ENCODE peak calls at places on chromosome 6, in ten cellular contexts. L is GM12878; S is IMR-90; T is breast epithelium; A is H9; F is aorta; Y is CD8-positive, alpha-beta T cell; W is GM23338; M is psoas muscle; B is sigmoid colon. P is an unnamed sample. For H3K4me1, the result is how much of the 10 kb centered on the place peaks cover.

GRCh38 chr6:87436435-87436834 is 28.7 kb downstream of the CFAP206 start:
- DNase-seq in L (peak), S (peak), T (no peak), A (peak), F (no peak), Y (peak), W (peak), M (no peak), B (no peak), P (peak)

GRCh38 chr6:44219053-44219814 is 2.5 kb downstream of the MYMX start:
- DNase-seq in L (no peak), S (peak), T (peak), A (peak), F (peak), Y (no peak), W (peak), M (peak), B (peak), P (peak)

GRCh38 chr6:95364016-95364604 is 213.2 kb upstream of the MANEA start:
- DNase-seq in L (no peak), S (peak), T (no peak), A (no peak), F (no peak), Y (no peak), W (peak), M (no peak), B (no peak), P (no peak)

GRCh38 chr6:41561931-41562632 is 15.9 kb downstream of the FOXP4 start:
- DNase-seq in L (no peak), S (no peak), T (no peak), A (no peak), F (no peak), Y (no peak), W (no peak), M (no peak), B (no peak), P (peak)

GRCh38 chr6:104957301-104958177 is 632 bp downstream of the LIN28B start:
- DNase-seq in L (no peak), S (no peak), T (no peak), A (peak), F (no peak), Y (no peak), W (peak), M (no peak), B (no peak), P (peak)

GRCh38 chr6:89526563-89526869 is 93.6 kb downstream of the ANKRD6 start:
- DNase-seq in L (no peak), S (no peak), T (no peak), A (no peak), F (no peak), Y (no peak), W (no peak), M (no peak), B (no peak), P (no peak)

GRCh38 chr6:112398686-112399085 is 51.6 kb downstream of the RFPL4B start:
- DNase-seq in L (no peak), S (no peak), T (no peak), A (peak), F (no peak), Y (no peak), W (no peak), M (no peak), B (no peak), P (no peak)

GRCh38 chr6:12962529-12962928 is 246.0 kb downstream of the PHACTR1 start:
- DNase-seq in L (no peak), S (no peak), T (no peak), A (no peak), F (no peak), Y (no peak), W (no peak), M (no peak), B (no peak), P (no peak)

GRCh38 chr6:165659945-165660862 is 2.8 kb downstream of the PDE10A start:
- DNase-seq in L (no peak), S (peak), T (no peak), A (no peak), F (no peak), Y (no peak), W (peak), M (peak), B (no peak), P (peak)

GRCh38 chr6:118744261-118744941 is 93.0 kb upstream of the CEP85L start:
- DNase-seq in L (no peak), S (peak), T (no peak), A (no peak), F (no peak), Y (no peak), W (no peak), M (peak), B (no peak), P (no peak)

GRCh38 chr6:46652232-46652602 is 401 bp downstream of the CYP39A1 start:
- DNase-seq in L (no peak), S (no peak), T (no peak), A (no peak), F (no peak), Y (no peak), W (peak), M (no peak), B (no peak), P (no peak)

GRCh38 chr6:166442131-166442530 is 59.4 kb upstream of the MPC1 start:
- DNase-seq in L (no peak), S (no peak), T (no peak), A (no peak), F (no peak), Y (no peak), W (no peak), M (no peak), B (no peak), P (no peak)

GRCh38 chr6:125063307-125063706 is 90.3 kb upstream of the TPD52L1 start:
- DNase-seq in L (no peak), S (no peak), T (no peak), A (no peak), F (no peak), Y (no peak), W (no peak), M (no peak), B (no peak), P (no peak)
- H3K4me1 ChIP-seq in L (under half), S (under half), T (under half), A (under half), F (under half), Y (under half), W (under half), M (under half), B (under half), P (under half)

DNA sequence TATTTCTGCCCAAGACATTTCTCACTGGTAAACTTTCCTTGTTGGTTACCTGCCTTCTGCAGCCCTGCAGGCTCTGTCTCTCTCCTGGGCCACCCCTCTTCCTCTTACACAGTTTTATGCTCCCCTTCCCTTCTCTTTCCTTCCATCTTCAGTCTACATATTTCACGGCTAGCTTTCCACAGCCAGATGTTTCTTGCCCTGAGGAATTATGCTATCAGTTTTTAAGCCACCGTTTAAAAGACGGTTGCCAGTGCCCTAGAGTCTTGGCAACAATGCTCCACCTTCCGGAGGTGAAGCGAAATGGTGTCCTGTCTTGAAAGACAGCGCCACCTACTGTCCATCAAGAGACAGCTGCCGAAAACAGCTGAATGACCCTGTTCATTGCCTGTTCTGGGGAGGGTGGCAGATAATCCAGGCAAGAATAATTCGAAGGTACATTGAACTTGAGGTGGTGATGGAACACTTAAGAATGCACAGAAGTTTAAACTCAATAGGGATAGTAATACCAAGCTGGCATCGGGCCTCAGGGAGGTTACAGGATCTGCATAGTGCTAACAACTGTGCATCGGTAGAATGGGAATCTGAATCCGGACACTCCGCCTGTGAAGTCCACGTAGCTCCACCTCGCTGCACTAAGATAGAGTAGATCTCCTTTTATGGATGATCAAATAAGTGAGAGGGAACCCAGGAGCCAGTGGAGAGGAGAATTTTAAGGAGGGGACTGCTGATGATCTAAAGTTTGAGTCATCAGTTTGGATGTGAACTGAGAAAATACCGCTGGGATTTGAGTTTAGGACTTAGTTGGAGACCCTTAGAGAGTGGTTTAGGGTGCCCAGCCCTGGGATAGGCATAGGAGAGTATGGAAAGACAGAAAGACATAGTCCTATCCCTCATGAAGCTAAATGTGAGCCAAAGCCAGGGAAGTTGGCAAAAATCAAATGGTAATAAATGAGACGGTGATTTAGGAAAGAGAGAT is 4.8 kb upstream of the TRIM40 start:
- DNase-seq in L (peak), S (peak), T (peak), A (peak), F (peak), Y (peak), W (peak), M (peak), B (peak), P (peak)
- H3K4me1 ChIP-seq in L (under half), S (under half), T (under half), A (under half), F (under half), Y (under half), W (under half), M (under half), B (under half), P (under half)

GRCh38 chr6:2165216-2165725 is 80.1 kb downstream of the GMDS start:
- DNase-seq in L (no peak), S (no peak), T (no peak), A (no peak), F (no peak), Y (no peak), W (no peak), M (no peak), B (no peak), P (no peak)

GRCh38 chr6:2162089-2162465 is 83.3 kb downstream of the GMDS start:
- DNase-seq in L (no peak), S (no peak), T (no peak), A (no peak), F (no peak), Y (no peak), W (no peak), M (no peak), B (no peak), P (no peak)

GRCh38 chr6:2168480-2168879 is 76.9 kb downstream of the GMDS start:
- DNase-seq in L (no peak), S (peak), T (no peak), A (no peak), F (no peak), Y (no peak), W (no peak), M (no peak), B (no peak), P (no peak)

GRCh38 chr6:2164481-2164880 is 80.9 kb downstream of the GMDS start:
- DNase-seq in L (no peak), S (no peak), T (no peak), A (no peak), F (no peak), Y (no peak), W (peak), M (no peak), B (no peak), P (no peak)

DNA sequence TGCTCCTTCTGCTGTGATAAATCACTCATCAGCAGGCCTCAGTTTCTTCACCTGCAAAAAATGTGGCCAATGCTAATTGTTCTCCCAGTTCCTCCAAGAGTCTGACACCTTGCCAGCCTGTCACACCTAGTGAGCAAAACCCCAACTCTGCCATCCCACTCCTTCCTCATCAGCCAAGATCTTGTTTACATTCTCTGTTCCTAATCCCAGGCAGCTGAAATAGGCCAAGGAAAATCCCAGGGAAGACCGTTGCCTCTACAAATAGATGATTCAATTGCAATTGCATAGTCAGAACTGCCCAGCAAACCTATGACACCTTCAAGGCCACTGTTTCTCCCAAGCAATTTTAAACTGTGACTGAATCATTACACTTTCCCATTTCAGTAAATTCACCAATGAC is 78.7 kb downstream of the GMDS start:
- DNase-seq in L (no peak), S (peak), T (no peak), A (no peak), F (no peak), Y (no peak), W (no peak), M (no peak), B (no peak), P (no peak)
- H3K4me1 ChIP-seq in L (under half), S (under half), T (under half), A (under half), F (under half), Y (under half), W (under half), M (under half), B (under half), P (under half)

GRCh38 chr6:36871686-36872085 is 2.9 kb downstream of the PPIL1 start:
- DNase-seq in L (no peak), S (no peak), T (no peak), A (no peak), F (no peak), Y (no peak), W (no peak), M (no peak), B (no peak), P (no peak)
- H3K4me1 ChIP-seq in L (under half), S (under half), T (under half), A (under half), F (under half), Y (under half), W (under half), M (under half), B (under half), P (under half)

GRCh38 chr6:84177253-84177652 is 50.2 kb downstream of the CEP162 start:
- DNase-seq in L (no peak), S (no peak), T (no peak), A (no peak), F (peak), Y (no peak), W (no peak), M (no peak), B (no peak), P (no peak)
- H3K4me1 ChIP-seq in L (under half), S (under half), T (under half), A (under half), F (under half), Y (under half), W (under half), M (under half), B (under half), P (under half)

GRCh38 chr6:81748946-81749345 is 3.5 kb downstream of the TENT5A start:
- DNase-seq in L (no peak), S (no peak), T (no peak), A (no peak), F (no peak), Y (no peak), W (no peak), M (no peak), B (no peak), P (no peak)
- H3K4me1 ChIP-seq in L (under half), S (under half), T (under half), A (under half), F (under half), Y (under half), W (under half), M (under half), B (under half), P (under half)

DNA sequence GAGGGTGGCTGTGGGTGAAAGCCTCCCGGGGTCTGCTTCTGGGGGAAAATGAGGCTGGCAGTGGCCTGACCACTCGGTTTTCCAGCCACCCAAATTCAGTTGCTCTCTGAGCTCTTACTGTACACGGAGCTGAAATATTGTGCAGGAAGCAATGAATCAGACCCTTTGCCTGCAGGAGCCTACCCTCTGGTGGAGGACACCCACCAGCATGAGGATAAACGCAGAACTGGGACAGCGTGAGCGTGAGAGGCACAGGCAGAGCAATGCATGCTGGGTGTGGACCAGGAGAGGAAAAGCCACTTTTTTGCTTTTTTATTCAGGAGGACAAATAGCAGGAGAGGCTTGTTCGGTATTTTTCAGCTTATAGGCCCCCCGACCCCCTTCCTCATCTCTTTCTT is 298.1 kb downstream of the QKI start:
- DNase-seq in L (no peak), S (no peak), T (no peak), A (no peak), F (no peak), Y (no peak), W (no peak), M (no peak), B (no peak), P (no peak)
- H3K4me1 ChIP-seq in L (half or more), S (under half), T (under half), A (under half), F (under half), Y (under half), W (under half), M (half or more), B (under half), P (under half)

DNA sequence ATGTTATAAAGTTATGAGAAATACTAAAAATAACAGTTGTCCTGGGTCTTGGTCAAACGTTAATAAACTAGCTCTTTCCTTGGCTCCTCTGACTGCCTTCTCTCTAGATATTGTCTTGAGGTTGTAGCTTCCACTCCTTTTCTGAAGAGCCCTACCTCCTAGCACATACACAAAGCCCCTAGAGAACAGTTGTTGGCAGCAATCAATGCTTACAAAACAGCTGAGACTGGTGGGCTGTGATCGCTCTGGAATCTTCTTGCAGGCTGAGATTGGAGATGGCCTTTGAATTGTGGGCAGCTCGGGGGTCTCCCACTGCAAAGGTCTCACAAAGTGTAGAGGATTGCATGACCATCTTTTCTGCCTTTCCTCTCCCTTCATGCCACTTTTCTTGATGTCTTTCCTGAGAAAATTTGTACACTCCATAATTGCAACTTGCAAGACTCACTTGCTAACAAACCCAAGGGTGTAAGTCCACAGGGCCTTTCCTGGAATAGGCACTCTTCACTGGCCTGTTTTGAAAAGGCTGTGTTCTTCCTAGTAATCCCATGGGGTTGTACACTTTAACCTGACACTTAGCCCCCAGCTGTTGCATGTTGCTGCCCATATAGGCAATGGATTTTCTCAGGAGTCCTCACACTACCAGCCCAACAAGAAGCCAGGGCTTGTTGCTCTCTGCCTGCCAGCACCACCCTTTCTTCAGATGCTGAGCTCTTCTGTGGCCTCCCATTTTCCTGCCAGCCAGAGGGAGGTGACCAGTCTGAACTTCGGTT is 99.9 kb downstream of the TCP11 start:
- DNase-seq in L (no peak), S (no peak), T (no peak), A (no peak), F (no peak), Y (no peak), W (no peak), M (no peak), B (peak), P (no peak)
- H3K4me1 ChIP-seq in L (under half), S (under half), T (under half), A (under half), F (under half), Y (under half), W (half or more), M (under half), B (under half), P (under half)

GRCh38 chr6:109449789-109450673 is 5.5 kb downstream of the MICAL1 start:
- DNase-seq in L (no peak), S (no peak), T (no peak), A (no peak), F (no peak), Y (peak), W (no peak), M (no peak), B (no peak), P (no peak)

GRCh38 chr6:109449064-109449788 is 6.3 kb downstream of the MICAL1 start:
- DNase-seq in L (no peak), S (no peak), T (no peak), A (no peak), F (no peak), Y (no peak), W (no peak), M (no peak), B (no peak), P (no peak)

GRCh38 chr6:109452181-109452580 is 3.4 kb downstream of the MICAL1 start:
- DNase-seq in L (no peak), S (no peak), T (no peak), A (no peak), F (no peak), Y (no peak), W (no peak), M (no peak), B (no peak), P (no peak)

GRCh38 chr6:109451376-109451775 is 4.2 kb downstream of the MICAL1 start:
- DNase-seq in L (no peak), S (no peak), T (no peak), A (no peak), F (no peak), Y (no peak), W (no peak), M (no peak), B (no peak), P (no peak)

GRCh38 chr6:109450801-109451200 is 4.8 kb downstream of the MICAL1 start:
- DNase-seq in L (no peak), S (no peak), T (no peak), A (no peak), F (no peak), Y (no peak), W (no peak), M (no peak), B (no peak), P (no peak)
- H3K4me1 ChIP-seq in L (under half), S (under half), T (under half), A (under half), F (under half), Y (under half), W (under half), M (under half), B (under half), P (under half)

P was measured in endodermal cell.